ENCODE peak calls at places on chromosomes 2 and 18, in nine cellular contexts. One of them, this sample, is unnamed.

GRCh38 chr2:172361360-172361759 is 66.0 kb upstream of the ITGA6 start:
- DNase-seq in suprapubic skin: no peak
- DNase-seq in HepG2: no peak
- DNase-seq in stomach: no peak
- DNase-seq in transverse colon: peak; percentile 32
- DNase-seq in ovary: no peak
- DNase-seq in sigmoid colon: no peak
- DNase-seq in K562: no peak
- DNase-seq in A549: no peak
- DNase-seq in this sample: no peak

GRCh38 chr2:239348563-239349447 is 52.0 kb downstream of the HDAC4 start:
- DNase-seq in suprapubic skin: no peak
- DNase-seq in HepG2: no peak
- DNase-seq in stomach: no peak
- DNase-seq in transverse colon: peak; percentile 81
- DNase-seq in ovary: no peak
- DNase-seq in sigmoid colon: peak; percentile 95
- DNase-seq in K562: no peak
- DNase-seq in A549: no peak
- DNase-seq in this sample: no peak

GRCh38 chr2:30488012-30488659 is 41.1 kb downstream of the LCLAT1 start:
- DNase-seq in suprapubic skin: no peak
- DNase-seq in HepG2: no peak
- DNase-seq in stomach: no peak
- DNase-seq in transverse colon: no peak
- DNase-seq in ovary: no peak
- DNase-seq in sigmoid colon: no peak
- DNase-seq in K562: no peak
- DNase-seq in A549: no peak
- DNase-seq in this sample: no peak

GRCh38 chr18:70422061-70422965 is 133.5 kb downstream of the SOCS6 start:
- DNase-seq in suprapubic skin: no peak
- DNase-seq in HepG2: peak; percentile 35
- DNase-seq in stomach: peak; percentile 80
- DNase-seq in transverse colon: peak; percentile 68
- DNase-seq in ovary: peak; percentile 41
- DNase-seq in sigmoid colon: peak; percentile 84
- DNase-seq in K562: peak; percentile 7
- DNase-seq in A549: peak; percentile 67
- DNase-seq in this sample: peak; percentile 67

GRCh38 chr2:207184348-207184747 is 18.6 kb upstream of the KLF7 start:
- DNase-seq in suprapubic skin: no peak
- DNase-seq in HepG2: no peak
- DNase-seq in stomach: no peak
- DNase-seq in transverse colon: no peak
- DNase-seq in ovary: no peak
- DNase-seq in sigmoid colon: no peak
- DNase-seq in K562: no peak
- DNase-seq in A549: no peak
- DNase-seq in this sample: no peak

GRCh38 chr2:27412419-27413152 is 3.2 kb upstream of the PPM1G start:
- DNase-seq in suprapubic skin: no peak
- DNase-seq in HepG2: peak; percentile 71
- DNase-seq in stomach: no peak
- DNase-seq in transverse colon: no peak
- DNase-seq in ovary: no peak
- DNase-seq in sigmoid colon: no peak
- DNase-seq in K562: no peak
- DNase-seq in A549: no peak
- DNase-seq in this sample: no peak

GRCh38 chr2:46984642-46985476 is 69.3 kb upstream of the MCFD2 start:
- DNase-seq in suprapubic skin: no peak
- DNase-seq in HepG2: no peak
- DNase-seq in stomach: no peak
- DNase-seq in transverse colon: peak; percentile 56
- DNase-seq in ovary: peak; percentile 77
- DNase-seq in sigmoid colon: peak; percentile 91
- DNase-seq in K562: peak; percentile 50
- DNase-seq in A549: peak; percentile 90
- DNase-seq in this sample: peak; percentile 73

GRCh38 chr2:100563407-100564247 is 834 bp downstream of the PDCL3 start:
- DNase-seq in suprapubic skin: peak; percentile 80
- DNase-seq in HepG2: no peak
- DNase-seq in stomach: no peak
- DNase-seq in transverse colon: no peak
- DNase-seq in ovary: no peak
- DNase-seq in sigmoid colon: peak; percentile 64
- DNase-seq in K562: peak; percentile 41
- DNase-seq in A549: no peak
- DNase-seq in this sample: no peak

GRCh38 chr2:239289545-239289944 is 111.3 kb downstream of the HDAC4 start:
- DNase-seq in suprapubic skin: no peak
- DNase-seq in HepG2: no peak
- DNase-seq in stomach: no peak
- DNase-seq in transverse colon: peak; percentile 6
- DNase-seq in ovary: no peak
- DNase-seq in sigmoid colon: peak; percentile 61
- DNase-seq in K562: no peak
- DNase-seq in A549: no peak
- DNase-seq in this sample: no peak

GRCh38 chr18:58583569-58583968 is 45.3 kb downstream of the ALPK2 start:
- DNase-seq in suprapubic skin: no peak
- DNase-seq in HepG2: no peak
- DNase-seq in stomach: no peak
- DNase-seq in transverse colon: no peak
- DNase-seq in ovary: no peak
- DNase-seq in sigmoid colon: no peak
- DNase-seq in K562: no peak
- DNase-seq in A549: no peak
- DNase-seq in this sample: no peak

GRCh38 chr2:197497301-197497700 is 2.3 kb downstream of the HSPD1 start:
- DNase-seq in suprapubic skin: no peak
- DNase-seq in HepG2: no peak
- DNase-seq in stomach: no peak
- DNase-seq in transverse colon: no peak
- DNase-seq in ovary: no peak
- DNase-seq in sigmoid colon: no peak
- DNase-seq in K562: no peak
- DNase-seq in A549: no peak
- DNase-seq in this sample: no peak

GRCh38 chr2:241858206-241859016 is at the start of gene PDCD1:
- DNase-seq in suprapubic skin: peak; percentile 78
- DNase-seq in HepG2: peak; percentile 31
- DNase-seq in stomach: peak; percentile 34
- DNase-seq in transverse colon: peak; percentile 47
- DNase-seq in ovary: peak; percentile 68
- DNase-seq in sigmoid colon: peak; percentile 68
- DNase-seq in K562: peak; percentile 77
- DNase-seq in A549: no peak
- DNase-seq in this sample: no peak
- TF ChIP-seq EP300 in suprapubic skin: no peak
- TF ChIP-seq EP300 in HepG2: no peak
- TF ChIP-seq EP300 in stomach: no peak
- TF ChIP-seq EP300 in transverse colon: no peak
- TF ChIP-seq EP300 in ovary: no peak
- TF ChIP-seq EP300 in sigmoid colon: no peak
- TF ChIP-seq EP300 in K562: no peak
- TF ChIP-seq EP300 in A549: no peak
- TF ChIP-seq EP300 in this sample: no peak

DNA sequence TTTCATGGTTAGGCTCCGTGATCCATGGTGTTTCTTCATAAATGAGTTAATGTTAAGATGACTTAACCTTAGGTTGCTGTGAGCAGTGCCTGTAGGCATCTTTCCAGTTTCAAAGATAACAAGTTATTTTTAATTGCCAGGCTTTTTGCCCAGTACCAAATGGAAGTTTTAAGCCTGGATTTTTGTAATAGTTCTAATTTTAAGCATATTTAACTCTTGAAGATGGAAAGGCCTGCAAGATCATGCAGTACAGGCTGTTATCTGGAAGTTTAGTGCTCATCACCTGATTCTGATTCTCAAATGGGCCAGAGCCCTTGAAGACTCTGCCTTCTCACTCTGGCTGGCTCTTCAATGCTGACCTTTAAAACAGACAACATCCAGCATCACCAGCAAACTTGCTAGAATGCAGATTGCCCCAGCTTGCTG is 141.3 kb downstream of the NCK2 start:
- DNase-seq in suprapubic skin: no peak
- DNase-seq in HepG2: no peak
- DNase-seq in stomach: no peak
- DNase-seq in transverse colon: no peak
- DNase-seq in ovary: no peak
- DNase-seq in sigmoid colon: no peak
- DNase-seq in K562: no peak
- DNase-seq in A549: no peak
- DNase-seq in this sample: no peak
- H3K27ac ChIP-seq in suprapubic skin: no peak overlapping the region
- H3K27ac ChIP-seq in HepG2: no peak overlapping the region
- H3K27ac ChIP-seq in stomach: no peak overlapping the region
- H3K27ac ChIP-seq in transverse colon: peak overlapping the region; percentile 1
- H3K27ac ChIP-seq in ovary: no peak overlapping the region
- H3K27ac ChIP-seq in sigmoid colon: peak overlapping the region; percentile 12
- H3K27ac ChIP-seq in K562: no peak overlapping the region
- H3K27ac ChIP-seq in A549: no peak overlapping the region
- H3K27ac ChIP-seq in this sample: no peak overlapping the region

DNA sequence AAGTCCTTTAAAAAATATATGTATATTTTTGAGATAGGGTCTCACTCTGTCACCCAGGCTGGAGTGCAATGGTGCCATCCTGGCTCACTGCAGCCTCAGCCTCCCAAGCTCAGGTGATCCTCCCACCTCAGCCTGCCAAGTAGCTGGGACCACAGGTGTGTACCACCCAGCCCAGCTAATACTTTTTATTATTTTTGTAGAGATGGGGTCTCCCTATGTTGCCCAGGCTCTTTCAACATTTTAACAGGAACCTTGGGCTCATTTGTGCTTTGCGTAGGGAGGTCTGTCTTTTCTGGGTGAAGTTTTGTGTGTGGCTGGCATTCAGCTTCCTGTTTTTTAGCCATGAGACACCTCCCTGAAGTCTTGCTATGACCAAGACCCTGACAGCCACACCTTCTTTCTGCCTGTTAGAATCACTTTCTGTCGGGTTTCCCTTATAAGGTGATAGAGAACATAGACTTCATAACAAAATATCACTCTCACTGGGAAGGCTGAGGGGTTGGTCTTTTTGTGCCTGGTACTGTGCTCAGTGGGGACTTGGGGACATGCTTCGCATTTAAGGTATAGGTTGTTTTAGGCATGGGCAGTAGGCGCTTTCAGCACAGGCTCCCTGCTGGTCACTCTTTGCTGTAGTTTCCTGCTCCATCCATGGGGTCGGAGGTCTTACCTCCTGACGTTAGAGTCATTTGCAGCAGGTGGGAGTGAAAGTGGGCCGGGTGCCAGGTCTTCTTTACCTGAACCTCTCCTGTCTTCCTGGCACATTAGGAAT is 3.4 kb downstream of the RAB31 start:
- DNase-seq in suprapubic skin: no peak
- DNase-seq in HepG2: no peak
- DNase-seq in stomach: no peak
- DNase-seq in transverse colon: no peak
- DNase-seq in ovary: peak; percentile 33
- DNase-seq in sigmoid colon: peak; percentile 66
- DNase-seq in K562: no peak
- DNase-seq in A549: no peak
- DNase-seq in this sample: no peak
- TF ChIP-seq POLR2A in suprapubic skin: no peak
- TF ChIP-seq POLR2A in HepG2: no peak
- TF ChIP-seq POLR2A in stomach: no peak
- TF ChIP-seq POLR2A in transverse colon: no peak
- TF ChIP-seq POLR2A in ovary: no peak
- TF ChIP-seq POLR2A in sigmoid colon: no peak
- TF ChIP-seq POLR2A in K562: no peak
- TF ChIP-seq POLR2A in A549: no peak
- TF ChIP-seq POLR2A in this sample: no peak

DNA sequence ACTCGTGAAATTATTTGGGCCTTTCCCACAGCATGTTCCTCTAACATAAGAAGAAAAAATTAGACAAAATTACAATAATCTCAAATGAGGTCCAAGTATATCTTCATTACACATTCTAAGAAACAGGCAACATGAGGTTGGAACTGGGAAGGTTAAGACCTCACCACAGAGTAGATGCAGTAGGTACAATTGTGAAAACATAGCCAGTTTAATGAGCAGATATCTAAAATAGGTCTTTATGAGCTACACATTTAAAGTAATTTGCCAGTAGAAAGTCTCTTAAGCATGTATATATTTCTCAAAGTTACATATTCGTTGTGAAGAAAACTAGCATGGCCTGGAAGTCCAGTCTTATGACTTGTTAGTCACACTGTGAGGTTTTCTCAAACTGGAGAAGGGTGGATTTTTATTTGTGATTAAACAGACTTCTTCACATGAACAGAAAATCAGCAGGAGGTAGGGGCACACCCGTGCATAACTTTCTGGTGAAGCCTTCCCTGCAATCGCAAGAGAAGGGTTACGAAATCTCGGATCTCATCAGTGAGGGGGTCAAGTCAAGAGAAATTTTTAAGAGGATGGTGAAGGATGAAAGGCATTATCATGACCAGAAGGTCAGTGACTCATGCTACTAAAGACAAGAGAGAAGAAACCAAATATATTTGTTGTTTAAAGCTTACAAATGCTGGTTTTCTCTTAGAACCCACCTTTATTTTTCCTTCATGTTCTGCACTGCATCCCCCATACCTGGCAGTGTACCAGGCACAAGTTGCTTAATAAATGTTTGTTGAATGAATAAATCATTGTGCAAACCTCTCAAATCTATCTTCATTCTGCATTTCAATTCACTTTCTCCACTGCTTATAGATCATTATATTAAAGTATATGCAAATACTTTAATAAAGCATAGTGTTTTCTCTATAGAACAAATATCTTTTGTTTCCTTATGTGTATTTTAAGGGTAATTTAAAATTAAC is 5.1 kb upstream of the RAB27B start:
- DNase-seq in suprapubic skin: no peak
- DNase-seq in HepG2: no peak
- DNase-seq in stomach: no peak
- DNase-seq in transverse colon: no peak
- DNase-seq in ovary: no peak
- DNase-seq in sigmoid colon: no peak
- DNase-seq in K562: peak; percentile 46
- DNase-seq in A549: peak; percentile 65
- DNase-seq in this sample: no peak
- TF ChIP-seq EP300 in suprapubic skin: no peak
- TF ChIP-seq EP300 in HepG2: no peak
- TF ChIP-seq EP300 in stomach: no peak
- TF ChIP-seq EP300 in transverse colon: no peak
- TF ChIP-seq EP300 in ovary: no peak
- TF ChIP-seq EP300 in sigmoid colon: no peak
- TF ChIP-seq EP300 in K562: no peak
- TF ChIP-seq EP300 in A549: peak; percentile 95
- TF ChIP-seq EP300 in this sample: no peak

DNA sequence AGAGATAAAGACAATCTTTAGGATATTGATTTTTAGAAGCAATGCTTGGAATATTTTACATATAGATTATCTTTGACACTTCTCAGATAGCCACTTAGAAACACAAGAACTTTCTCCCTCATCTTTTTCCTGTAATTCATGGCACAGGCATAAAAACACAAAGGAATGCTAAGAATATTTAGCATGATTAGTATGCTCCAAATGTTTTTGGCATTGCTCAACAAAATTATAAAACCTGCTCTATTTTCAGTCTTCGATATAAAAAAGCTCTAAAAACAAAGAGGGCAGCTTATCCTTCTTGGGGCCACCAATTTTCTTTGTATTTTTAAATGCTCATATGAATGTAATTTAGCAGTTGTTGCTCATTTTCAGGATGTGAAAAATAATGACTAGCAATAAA is 90.8 kb downstream of the RAD51AP2 start:
- DNase-seq in suprapubic skin: no peak
- DNase-seq in HepG2: no peak
- DNase-seq in stomach: no peak
- DNase-seq in transverse colon: no peak
- DNase-seq in ovary: no peak
- DNase-seq in sigmoid colon: no peak
- DNase-seq in K562: no peak
- DNase-seq in A549: no peak
- DNase-seq in this sample: no peak
- H3K27ac ChIP-seq in suprapubic skin: no peak overlapping the region
- H3K27ac ChIP-seq in HepG2: no peak overlapping the region
- H3K27ac ChIP-seq in stomach: no peak overlapping the region
- H3K27ac ChIP-seq in transverse colon: no peak overlapping the region
- H3K27ac ChIP-seq in ovary: no peak overlapping the region
- H3K27ac ChIP-seq in sigmoid colon: no peak overlapping the region
- H3K27ac ChIP-seq in K562: no peak overlapping the region
- H3K27ac ChIP-seq in A549: no peak overlapping the region
- H3K27ac ChIP-seq in this sample: no peak overlapping the region